ENCODE peak calls at places on chromosomes 5 and 9, in nine cellular contexts. R is prostate gland, F is tibial nerve, L is breast epithelium, K is ovary, U is heart left ventricle, P is IMR-90, O is HepG2, A is transverse colon. H is an unnamed sample.

GRCh38 chr9:133584559-133585476 is 24.4 kb downstream of the FAM163B start:
- DNase-seq in O (no peak), A (peak), P (no peak), R (peak), U (no peak), K (no peak), F (no peak), L (no peak), H (no peak)

GRCh38 chr9:132156256-132156655 is 5.6 kb upstream of the NTNG2 start:
- DNase-seq in O (no peak), U (no peak), F (no peak), A (no peak), R (no peak), P (no peak), K (no peak), L (no peak), H (no peak)

GRCh38 chr9:36798350-36799065 is 225.8 kb downstream of the MELK start:
- DNase-seq in K (no peak), P (no peak), F (no peak), U (no peak), R (no peak), A (no peak), L (no peak), O (peak), H (peak)

GRCh38 chr5:10315824-10316509 is 8.3 kb upstream of the CMBL start:
- DNase-seq in U (no peak), O (no peak), F (no peak), L (no peak), R (no peak), P (no peak), A (no peak), K (no peak), H (no peak)

GRCh38 chr5:98770158-98770910 is 3.1 kb upstream of the RGMB start:
- DNase-seq in O (peak), R (peak), U (peak), L (no peak), P (peak), K (peak), A (peak), F (peak), H (peak)

GRCh38 chr9:113536483-113537226 is 73.1 kb downstream of the RGS3 start:
- DNase-seq in A (no peak), U (peak), O (no peak), K (peak), L (no peak), P (no peak), R (no peak), F (no peak), H (no peak)

GRCh38 chr5:124706729-124707361 is 39.6 kb downstream of the ZNF608 start:
- DNase-seq in O (peak), K (no peak), U (peak), A (peak), L (no peak), F (peak), P (peak), R (no peak), H (no peak)

GRCh38 chr5:153153086-153153485 is 337.4 kb upstream of the GRIA1 start:
- DNase-seq in U (no peak), O (no peak), L (no peak), A (no peak), P (no peak), R (no peak), K (no peak), F (no peak), H (no peak)

GRCh38 chr9:116163293-116164055 is 9.9 kb downstream of the PAPPA start:
- DNase-seq in F (no peak), R (no peak), K (no peak), P (no peak), A (no peak), O (peak), L (no peak), U (no peak), H (no peak)

GRCh38 chr9:98022447-98022846 is 34.1 kb upstream of the NANS start:
- DNase-seq in R (no peak), F (no peak), K (no peak), A (no peak), L (no peak), U (no peak), O (no peak), P (peak), H (peak)

GRCh38 chr5:138927979-138928378 is 52.8 kb upstream of the LRRTM2 start:
- DNase-seq in R (no peak), U (peak), L (no peak), F (no peak), K (no peak), A (peak), O (peak), P (peak), H (peak)

GRCh38 chr5:138927539-138927938 is 52.4 kb upstream of the LRRTM2 start:
- DNase-seq in U (no peak), O (no peak), F (no peak), A (no peak), L (no peak), R (no peak), K (no peak), P (no peak), H (no peak)

GRCh38 chr5:138925090-138925635 is 50.0 kb upstream of the LRRTM2 start:
- DNase-seq in F (no peak), A (no peak), O (no peak), R (no peak), K (no peak), U (no peak), L (no peak), P (no peak), H (peak)

GRCh38 chr5:138926688-138927448 is 51.7 kb upstream of the LRRTM2 start:
- DNase-seq in K (no peak), O (no peak), U (no peak), R (no peak), A (no peak), P (no peak), L (no peak), F (no peak), H (peak)

DNA sequence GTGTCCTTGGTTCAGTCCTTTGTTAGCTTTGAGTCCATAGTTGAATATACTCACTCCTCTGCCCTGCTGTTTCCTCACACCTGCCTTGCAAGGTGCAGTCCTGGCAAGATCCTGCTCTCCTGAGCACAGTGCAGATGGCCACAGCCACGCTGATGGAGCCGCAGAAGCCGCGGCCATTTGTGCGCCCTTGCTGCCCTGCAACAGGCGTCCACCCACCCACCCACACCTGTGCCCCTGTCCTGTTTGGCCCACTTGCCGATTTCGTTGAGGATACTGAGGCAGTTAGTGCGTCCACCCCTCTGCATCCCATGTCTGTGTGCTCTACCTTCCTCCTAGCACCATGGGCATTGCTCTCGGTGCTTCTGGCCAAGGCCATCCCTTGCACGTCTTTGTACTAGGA is 51.1 kb upstream of the LRRTM2 start:
- DNase-seq in O (no peak), U (no peak), K (no peak), R (no peak), F (no peak), L (no peak), A (no peak), P (no peak), H (peak)
- TF ChIP-seq POLR2A in O (no peak), U (no peak), K (no peak), R (no peak), F (no peak), L (no peak), A (no peak), P (no peak), H (no peak)

DNA sequence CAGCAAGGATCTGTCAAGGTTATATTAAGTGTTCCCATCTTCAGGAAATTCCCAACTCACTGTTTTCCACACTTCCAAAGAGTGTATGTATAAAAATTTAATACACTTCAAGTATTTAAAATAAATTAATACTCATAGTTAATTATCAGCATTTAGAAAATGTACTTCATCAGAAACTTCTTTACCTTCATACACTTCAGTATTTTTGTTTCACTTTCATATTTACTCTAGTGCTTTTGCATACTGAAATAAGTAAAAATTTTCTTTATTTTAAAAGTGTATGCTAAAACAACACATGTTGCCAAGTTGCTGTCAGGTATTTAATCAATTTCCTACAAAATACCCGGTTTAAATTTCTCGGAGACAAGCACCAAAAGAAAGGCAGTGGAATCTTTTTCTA is 16.5 kb downstream of the RICTOR start:
- DNase-seq in K (no peak), P (no peak), R (no peak), A (no peak), L (no peak), F (no peak), O (no peak), U (no peak), H (no peak)
- H3K4me3 ChIP-seq in K (no peak), P (peak), R (no peak), A (no peak), L (peak), F (no peak), O (no peak), U (peak), H (no peak)

DNA sequence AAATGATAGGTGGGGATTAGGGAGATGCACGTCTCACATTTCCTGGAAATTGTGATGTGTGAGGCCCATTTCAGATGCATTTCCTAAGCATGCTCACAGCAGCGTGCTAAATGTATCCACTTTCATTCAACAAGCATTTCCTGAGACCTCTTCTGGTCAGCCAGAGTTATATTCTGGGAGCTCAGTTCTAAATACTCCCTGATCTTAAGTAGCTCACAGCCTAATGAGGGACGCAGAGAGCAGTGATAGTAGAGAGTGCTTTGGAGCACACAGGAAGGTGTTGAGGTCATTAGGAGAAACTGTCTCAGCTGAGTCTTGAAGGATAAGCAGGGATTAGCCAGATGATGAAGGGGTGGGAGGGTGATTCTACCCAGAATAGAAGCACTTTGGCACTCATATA is 46.2 kb upstream of the FSD1L start:
- DNase-seq in O (no peak), A (no peak), P (peak), K (no peak), L (no peak), F (no peak), R (no peak), U (no peak), H (no peak)
- TF ChIP-seq CTCF in O (no peak), A (no peak), P (peak), K (no peak), L (no peak), F (no peak), R (no peak), U (peak), H (no peak)

GRCh38 chr9:136997830-136998234 is 1.5 kb upstream of the CLIC3 start:
- DNase-seq in R (no peak), L (no peak), K (no peak), U (no peak), P (no peak), F (no peak), A (peak), O (no peak), H (no peak)

GRCh38 chr9:136995370-136995769 is 998 bp downstream of the CLIC3 start:
- DNase-seq in R (no peak), O (no peak), P (no peak), U (no peak), L (no peak), K (no peak), F (no peak), A (no peak), H (no peak)

GRCh38 chr9:136997355-136997754 is 987 bp upstream of the CLIC3 start:
- DNase-seq in P (no peak), U (no peak), F (no peak), A (no peak), R (no peak), L (no peak), K (no peak), O (no peak), H (no peak)

GRCh38 chr9:136995772-136996308 is 528 bp downstream of the CLIC3 start:
- DNase-seq in P (peak), U (peak), L (no peak), R (no peak), O (no peak), K (no peak), F (no peak), A (no peak), H (no peak)

GRCh38 chr9:136996361-136997281 is at the start of gene CLIC3:
- DNase-seq in F (no peak), L (no peak), A (peak), U (no peak), K (no peak), O (peak), P (no peak), R (no peak), H (no peak)
- TF ChIP-seq POLR2A in F (no peak), L (no peak), A (no peak), U (no peak), K (no peak), O (no peak), P (no peak), R (no peak), H (no peak)

GRCh38 chr5:106523842-106524241 is 1146.9 kb downstream of the EFNA5 start:
- DNase-seq in K (no peak), A (no peak), P (peak), R (no peak), O (no peak), U (no peak), F (no peak), L (no peak), H (no peak)

GRCh38 chr5:106522296-106522695 is 1148.4 kb downstream of the EFNA5 start:
- DNase-seq in A (no peak), L (no peak), F (no peak), K (no peak), U (no peak), R (no peak), O (no peak), P (no peak), H (no peak)

GRCh38 chr5:106525438-106525837 is 1145.3 kb downstream of the EFNA5 start:
- DNase-seq in R (no peak), F (no peak), K (no peak), U (no peak), A (no peak), L (no peak), P (no peak), O (no peak), H (no peak)

GRCh38 chr5:106521701-106522100 is 1149.0 kb downstream of the EFNA5 start:
- DNase-seq in L (no peak), O (no peak), K (no peak), F (no peak), R (no peak), A (no peak), P (peak), U (no peak), H (no peak)
- H3K4me3 ChIP-seq in L (no peak), O (no peak), K (no peak), F (no peak), R (no peak), A (no peak), P (no peak), U (no peak), H (no peak)

DNA sequence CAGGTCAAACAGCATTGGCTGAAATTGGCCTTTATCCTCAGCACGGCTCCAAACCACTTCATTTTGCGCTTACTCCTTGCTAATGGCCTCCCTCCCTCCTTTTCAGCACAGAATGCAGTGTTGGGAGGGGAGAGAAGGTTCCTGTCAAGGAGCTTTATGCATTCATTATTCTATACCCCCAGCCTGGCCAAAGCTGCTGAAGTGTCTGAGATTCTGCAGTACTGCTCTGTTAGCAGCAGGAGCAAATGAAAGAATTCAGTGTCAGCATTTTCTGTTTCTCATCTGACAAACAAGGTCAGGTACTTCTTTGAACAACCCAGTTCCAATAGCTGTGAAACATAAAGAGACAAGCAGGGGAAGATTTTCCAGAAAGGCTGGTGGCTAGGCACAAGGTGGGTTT is 109.5 kb upstream of the APC start:
- DNase-seq in O (no peak), U (no peak), A (no peak), R (no peak), K (no peak), P (no peak), L (no peak), F (no peak), H (no peak)
- TF ChIP-seq CTCF in O (no peak), U (no peak), A (no peak), R (no peak), K (no peak), P (no peak), L (no peak), F (no peak), H (no peak)

GRCh38 chr5:172110921-172111873 is 76.8 kb downstream of the STK10 start:
- DNase-seq in R (no peak), L (no peak), F (no peak), O (no peak), K (no peak), P (peak), A (peak), U (no peak), H (no peak)

GRCh38 chr5:172115541-172115982 is 72.5 kb downstream of the STK10 start:
- DNase-seq in A (no peak), F (no peak), L (no peak), R (no peak), U (no peak), K (peak), O (no peak), P (no peak), H (no peak)

GRCh38 chr5:172113036-172113435 is 75.0 kb downstream of the STK10 start:
- DNase-seq in K (no peak), L (no peak), F (no peak), P (no peak), R (no peak), U (no peak), A (peak), O (no peak), H (no peak)

GRCh38 chr5:172117977-172118701 is 69.9 kb downstream of the STK10 start:
- DNase-seq in L (no peak), P (no peak), A (no peak), O (no peak), R (no peak), F (no peak), U (no peak), K (no peak), H (no peak)

DNA sequence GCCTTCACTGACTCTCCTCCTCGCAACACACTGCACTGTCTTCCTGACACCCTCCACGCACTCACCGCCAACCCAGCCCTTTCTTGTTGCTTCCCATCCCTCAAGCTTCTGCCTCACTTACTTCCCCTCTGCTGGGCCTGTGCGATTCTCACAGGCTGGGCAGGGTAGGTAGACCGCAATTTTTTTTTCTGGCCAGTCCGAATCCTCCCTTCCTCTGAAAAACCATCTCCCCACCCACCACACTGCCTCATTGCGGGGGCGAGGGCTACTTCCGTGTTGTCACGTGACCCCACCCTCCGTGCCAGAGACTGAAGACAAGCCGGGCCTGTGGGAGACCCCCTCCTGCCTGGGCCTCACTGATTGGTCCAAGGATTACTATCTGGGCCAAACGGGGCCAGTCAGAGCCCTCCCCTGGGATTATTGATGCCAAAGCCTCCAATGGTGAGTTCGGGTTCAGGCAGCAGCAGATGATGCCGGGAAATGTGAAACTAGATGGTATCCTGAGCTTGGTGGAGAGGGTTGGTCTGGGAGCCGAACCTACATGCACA is 73.1 kb downstream of the STK10 start:
- DNase-seq in U (peak), O (no peak), F (no peak), R (no peak), L (no peak), P (no peak), K (no peak), A (peak), H (no peak)
- TF ChIP-seq POLR2A in U (no peak), O (no peak), F (no peak), R (no peak), L (no peak), P (no peak), K (no peak), A (no peak), H (no peak)

DNA sequence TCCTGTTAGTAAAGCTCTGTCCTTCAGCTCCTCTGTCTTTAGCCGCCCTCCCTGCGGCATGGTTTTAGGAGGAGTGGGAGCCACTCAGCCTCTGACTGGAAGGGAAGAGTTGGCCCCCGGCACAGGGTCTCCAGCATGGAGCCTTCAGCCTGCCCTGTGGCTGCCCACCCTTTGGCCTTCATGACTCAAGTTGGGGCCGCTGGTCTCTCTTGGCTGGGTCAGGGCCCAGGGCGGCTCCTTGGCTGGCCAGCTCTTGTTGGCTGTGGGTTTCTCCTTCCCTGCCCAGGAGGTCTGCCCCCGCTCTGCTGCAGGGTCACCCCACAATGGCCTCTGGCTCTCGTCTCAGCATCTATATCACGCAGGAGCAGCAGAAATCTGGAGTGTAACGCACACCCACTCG is 25.7 kb downstream of the FGF1 start:
- DNase-seq in L (no peak), O (no peak), F (no peak), A (no peak), K (no peak), U (no peak), R (no peak), P (no peak), H (peak)
- H3K4me3 ChIP-seq in L (no peak), O (no peak), F (no peak), A (no peak), K (no peak), U (no peak), R (no peak), P (no peak), H (no peak)

GRCh38 chr5:170774831-170775230 is 8.7 kb upstream of the GABRP start:
- DNase-seq in O (no peak), L (no peak), F (no peak), P (no peak), R (no peak), U (no peak), A (no peak), K (no peak), H (no peak)
- TF ChIP-seq CTCF in O (no peak), L (no peak), F (no peak), P (no peak), R (no peak), U (no peak), A (no peak), K (no peak), H (no peak)

GRCh38 chr5:80216753-80217596 is 38.9 kb downstream of the SERINC5 start:
- DNase-seq in P (no peak), F (no peak), R (peak), K (no peak), A (no peak), L (no peak), U (peak), O (no peak), H (peak)
- TF ChIP-seq POLR2A in P (no peak), F (no peak), R (no peak), K (no peak), A (no peak), L (no peak), U (no peak), O (no peak), H (no peak)